ENCODE peak calls at places on chromosomes 12 and 14, in ten cellular contexts. E, B, X, C, R, K, Q, H, A and S are unnamed samples.

GRCh38 chr14:53338192-53338591 is 185.1 kb upstream of the DDHD1 start:
- DNase-seq in Q (no peak), C (no peak), H (no peak), R (no peak), X (no peak), A (no peak), E (peak; percentile 37), K (no peak), B (no peak), S (no peak)

GRCh38 chr12:93802698-93803097 is 125.5 kb downstream of the CRADD start:
- DNase-seq in B (no peak), Q (no peak), R (no peak), A (no peak), K (no peak), H (no peak), X (no peak), E (peak; percentile 59), C (no peak), S (no peak)

GRCh38 chr12:111170559-111170958 is 198.3 kb downstream of the PHETA1 start:
- DNase-seq in R (no peak), H (peak; percentile 93), E (no peak), Q (no peak), B (no peak), A (no peak), X (no peak), C (peak; percentile 15), K (no peak), S (no peak)

GRCh38 chr12:67634167-67634793 is 14.3 kb upstream of the DYRK2 start:
- DNase-seq in B (no peak), E (no peak), X (no peak), R (no peak), C (no peak), K (no peak), A (no peak), Q (no peak), H (no peak), S (no peak)

GRCh38 chr14:56810850-56811595 is 744 bp upstream of the OTX2 start:
- DNase-seq in B (peak; percentile 46), E (no peak), Q (no peak), C (no peak), H (no peak), X (no peak), R (no peak), A (no peak), K (no peak), S (no peak)

GRCh38 chr12:124626841-124627502 is 59.6 kb upstream of the NCOR2 start:
- DNase-seq in K (no peak), C (peak; percentile 61), A (peak; percentile 69), X (no peak), R (no peak), B (no peak), Q (no peak), H (no peak), E (peak; percentile 53), S (no peak)

GRCh38 chr14:76090611-76091010 is 61.1 kb upstream of the GPATCH2L start:
- DNase-seq in R (no peak), H (no peak), B (no peak), K (no peak), C (no peak), Q (no peak), X (no peak), E (peak; percentile 61), A (no peak), S (no peak)

GRCh38 chr12:39081910-39082309 is 176.5 kb upstream of the CPNE8 start:
- DNase-seq in B (no peak), Q (no peak), C (no peak), H (no peak), K (no peak), E (no peak), A (no peak), R (no peak), X (no peak), S (no peak)

GRCh38 chr14:72402429-72402772 is 470.2 kb downstream of the RGS6 start:
- DNase-seq in H (no peak), R (no peak), K (no peak), C (no peak), B (no peak), E (no peak), Q (no peak), A (no peak), X (no peak), S (no peak)

GRCh38 chr12:8829128-8829524 is 6.7 kb downstream of the A2ML1 start:
- DNase-seq in X (no peak), A (no peak), C (no peak), B (no peak), K (no peak), E (no peak), Q (no peak), R (no peak), H (no peak), S (no peak)

GRCh38 chr12:49941556-49942511 is 8.7 kb upstream of the AQP2 start:
- DNase-seq in R (no peak), C (no peak), B (no peak), A (no peak), E (no peak), K (no peak), H (no peak), X (no peak), Q (no peak), S (no peak)

GRCh38 chr14:70891741-70892140 is 15.5 kb upstream of the PCNX1 start:
- DNase-seq in Q (no peak), B (no peak), E (no peak), X (no peak), C (no peak), K (no peak), H (no peak), A (no peak), R (no peak), S (no peak)

GRCh38 chr12:112381421-112381897 is 772 bp downstream of the HECTD4 start:
- DNase-seq in Q (no peak), X (no peak), C (no peak), K (no peak), R (no peak), A (peak; percentile 43), H (no peak), E (no peak), B (no peak), S (no peak)